ENCODE peak calls at places on chromosome 17, in four cellular contexts. One of them, this sample, is unnamed.

GRCh38 chr17:36544049-36544319 is 735 bp upstream of the GGNBP2 start:
- DNase-seq in GM18507: no peak
- DNase-seq in stimulated activated CD8-positive, alpha-beta memory T cell treated with anti-CD3 and anti-CD28 coated beads, Interleukin-15, amount 100 ng/mL, for 24 hours: no peak
- DNase-seq in memory B cell: no peak
- DNase-seq in this sample: no peak

GRCh38 chr17:8148560-8148959 is 3.6 kb downstream of the PER1 start:
- DNase-seq in memory B cell: no peak
- DNase-seq in GM18507: no peak
- DNase-seq in stimulated activated CD8-positive, alpha-beta memory T cell treated with anti-CD3 and anti-CD28 coated beads, Interleukin-15, amount 100 ng/mL, for 24 hours: no peak
- DNase-seq in this sample: no peak

GRCh38 chr17:28334666-28335200 is 539 bp downstream of the IFT20 start:
- DNase-seq in GM18507: no peak
- DNase-seq in memory B cell: no peak
- DNase-seq in stimulated activated CD8-positive, alpha-beta memory T cell treated with anti-CD3 and anti-CD28 coated beads, Interleukin-15, amount 100 ng/mL, for 24 hours: no peak
- DNase-seq in this sample: no peak

GRCh38 chr17:17833664-17834357 is 3.0 kb downstream of the SREBF1 start:
- DNase-seq in stimulated activated CD8-positive, alpha-beta memory T cell treated with anti-CD3 and anti-CD28 coated beads, Interleukin-15, amount 100 ng/mL, for 24 hours: no peak
- DNase-seq in memory B cell: no peak
- DNase-seq in GM18507: no peak
- DNase-seq in this sample: no peak

GRCh38 chr17:16599537-16599936 is 30.5 kb upstream of the ZNF287 start:
- DNase-seq in stimulated activated CD8-positive, alpha-beta memory T cell treated with anti-CD3 and anti-CD28 coated beads, Interleukin-15, amount 100 ng/mL, for 24 hours: no peak
- DNase-seq in GM18507: no peak
- DNase-seq in memory B cell: no peak
- DNase-seq in this sample: no peak

GRCh38 chr17:32223703-32224102 is 41.9 kb upstream of the RHBDL3 start:
- DNase-seq in GM18507: no peak
- DNase-seq in stimulated activated CD8-positive, alpha-beta memory T cell treated with anti-CD3 and anti-CD28 coated beads, Interleukin-15, amount 100 ng/mL, for 24 hours: no peak
- DNase-seq in memory B cell: no peak
- DNase-seq in this sample: no peak

GRCh38 chr17:76176701-76177574 is 35.9 kb upstream of the FOXJ1 start:
- DNase-seq in stimulated activated CD8-positive, alpha-beta memory T cell treated with anti-CD3 and anti-CD28 coated beads, Interleukin-15, amount 100 ng/mL, for 24 hours: no peak
- DNase-seq in memory B cell: no peak
- DNase-seq in GM18507: no peak
- DNase-seq in this sample: no peak

GRCh38 chr17:70274255-70274654 is 104.9 kb downstream of the KCNJ2 start:
- DNase-seq in memory B cell: no peak
- DNase-seq in stimulated activated CD8-positive, alpha-beta memory T cell treated with anti-CD3 and anti-CD28 coated beads, Interleukin-15, amount 100 ng/mL, for 24 hours: no peak
- DNase-seq in GM18507: no peak
- DNase-seq in this sample: no peak

GRCh38 chr17:17053446-17054379 is 11.5 kb downstream of the MPRIP start:
- DNase-seq in memory B cell: no peak
- DNase-seq in GM18507: no peak
- DNase-seq in stimulated activated CD8-positive, alpha-beta memory T cell treated with anti-CD3 and anti-CD28 coated beads, Interleukin-15, amount 100 ng/mL, for 24 hours: no peak
- DNase-seq in this sample: peak

GRCh38 chr17:66533572-66533971 is 231.2 kb downstream of the PRKCA start:
- DNase-seq in GM18507: no peak
- DNase-seq in memory B cell: no peak
- DNase-seq in stimulated activated CD8-positive, alpha-beta memory T cell treated with anti-CD3 and anti-CD28 coated beads, Interleukin-15, amount 100 ng/mL, for 24 hours: no peak
- DNase-seq in this sample: no peak

GRCh38 chr17:48841395-48841831 is 10.6 kb downstream of the CALCOCO2 start:
- DNase-seq in memory B cell: no peak
- DNase-seq in stimulated activated CD8-positive, alpha-beta memory T cell treated with anti-CD3 and anti-CD28 coated beads, Interleukin-15, amount 100 ng/mL, for 24 hours: no peak
- DNase-seq in GM18507: peak
- DNase-seq in this sample: no peak

GRCh38 chr17:30104575-30105339 is 11.9 kb upstream of the NSRP1 start:
- DNase-seq in stimulated activated CD8-positive, alpha-beta memory T cell treated with anti-CD3 and anti-CD28 coated beads, Interleukin-15, amount 100 ng/mL, for 24 hours: peak
- DNase-seq in GM18507: peak
- DNase-seq in memory B cell: peak
- DNase-seq in this sample: peak

GRCh38 chr17:12979826-12980500 is 37.9 kb downstream of the ELAC2 start:
- DNase-seq in memory B cell: no peak
- DNase-seq in GM18507: no peak
- DNase-seq in stimulated activated CD8-positive, alpha-beta memory T cell treated with anti-CD3 and anti-CD28 coated beads, Interleukin-15, amount 100 ng/mL, for 24 hours: no peak
- DNase-seq in this sample: no peak

GRCh38 chr17:39666231-39666600 is 1.1 kb downstream of the TCAP start:
- DNase-seq in stimulated activated CD8-positive, alpha-beta memory T cell treated with anti-CD3 and anti-CD28 coated beads, Interleukin-15, amount 100 ng/mL, for 24 hours: no peak
- DNase-seq in GM18507: no peak
- DNase-seq in memory B cell: no peak
- DNase-seq in this sample: no peak

GRCh38 chr17:17355426-17355825 is 52.3 kb downstream of the NT5M start:
- DNase-seq in GM18507: no peak
- DNase-seq in memory B cell: no peak
- DNase-seq in stimulated activated CD8-positive, alpha-beta memory T cell treated with anti-CD3 and anti-CD28 coated beads, Interleukin-15, amount 100 ng/mL, for 24 hours: no peak
- DNase-seq in this sample: no peak

GRCh38 chr17:50318551-50319310 is 27.2 kb upstream of the XYLT2 start:
- DNase-seq in GM18507: no peak
- DNase-seq in stimulated activated CD8-positive, alpha-beta memory T cell treated with anti-CD3 and anti-CD28 coated beads, Interleukin-15, amount 100 ng/mL, for 24 hours: no peak
- DNase-seq in memory B cell: no peak
- DNase-seq in this sample: no peak

GRCh38 chr17:72970794-72971512 is 121.5 kb downstream of the SLC39A11 start:
- DNase-seq in GM18507: no peak
- DNase-seq in stimulated activated CD8-positive, alpha-beta memory T cell treated with anti-CD3 and anti-CD28 coated beads, Interleukin-15, amount 100 ng/mL, for 24 hours: no peak
- DNase-seq in memory B cell: no peak
- DNase-seq in this sample: no peak

GRCh38 chr17:924711-925480 is 54.7 kb downstream of the NXN start:
- DNase-seq in GM18507: no peak
- DNase-seq in stimulated activated CD8-positive, alpha-beta memory T cell treated with anti-CD3 and anti-CD28 coated beads, Interleukin-15, amount 100 ng/mL, for 24 hours: no peak
- DNase-seq in memory B cell: no peak
- DNase-seq in this sample: no peak

GRCh38 chr17:7229504-7229903 is 4.8 kb downstream of the DVL2 start:
- DNase-seq in GM18507: no peak
- DNase-seq in stimulated activated CD8-positive, alpha-beta memory T cell treated with anti-CD3 and anti-CD28 coated beads, Interleukin-15, amount 100 ng/mL, for 24 hours: no peak
- DNase-seq in memory B cell: no peak
- DNase-seq in this sample: no peak

GRCh38 chr17:73318861-73319260 is 7.1 kb upstream of the CDC42EP4 start:
- DNase-seq in GM18507: no peak
- DNase-seq in stimulated activated CD8-positive, alpha-beta memory T cell treated with anti-CD3 and anti-CD28 coated beads, Interleukin-15, amount 100 ng/mL, for 24 hours: no peak
- DNase-seq in memory B cell: no peak
- DNase-seq in this sample: no peak

GRCh38 chr17:80119271-80119791 is 17.9 kb downstream of the GAA start:
- DNase-seq in memory B cell: no peak
- DNase-seq in stimulated activated CD8-positive, alpha-beta memory T cell treated with anti-CD3 and anti-CD28 coated beads, Interleukin-15, amount 100 ng/mL, for 24 hours: no peak
- DNase-seq in GM18507: no peak
- DNase-seq in this sample: no peak

GRCh38 chr17:4551141-4551540 is 4.0 kb downstream of the MYBBP1A start:
- DNase-seq in GM18507: no peak
- DNase-seq in stimulated activated CD8-positive, alpha-beta memory T cell treated with anti-CD3 and anti-CD28 coated beads, Interleukin-15, amount 100 ng/mL, for 24 hours: no peak
- DNase-seq in memory B cell: no peak
- DNase-seq in this sample: no peak

GRCh38 chr17:76446449-76447231 is 6.3 kb downstream of the UBE2O start:
- DNase-seq in memory B cell: no peak
- DNase-seq in stimulated activated CD8-positive, alpha-beta memory T cell treated with anti-CD3 and anti-CD28 coated beads, Interleukin-15, amount 100 ng/mL, for 24 hours: no peak
- DNase-seq in GM18507: no peak
- DNase-seq in this sample: no peak

GRCh38 chr17:11880714-11881113 is 116.6 kb downstream of the ZNF18 start:
- DNase-seq in stimulated activated CD8-positive, alpha-beta memory T cell treated with anti-CD3 and anti-CD28 coated beads, Interleukin-15, amount 100 ng/mL, for 24 hours: no peak
- DNase-seq in GM18507: no peak
- DNase-seq in memory B cell: no peak
- DNase-seq in this sample: no peak

GRCh38 chr17:74161501-74161850 is 42.0 kb upstream of the RPL38 start:
- DNase-seq in stimulated activated CD8-positive, alpha-beta memory T cell treated with anti-CD3 and anti-CD28 coated beads, Interleukin-15, amount 100 ng/mL, for 24 hours: no peak
- DNase-seq in GM18507: no peak
- DNase-seq in memory B cell: no peak
- DNase-seq in this sample: no peak

GRCh38 chr17:67359960-67360817 is 6.2 kb downstream of the PSMD12 start:
- DNase-seq in memory B cell: no peak
- DNase-seq in GM18507: no peak
- DNase-seq in stimulated activated CD8-positive, alpha-beta memory T cell treated with anti-CD3 and anti-CD28 coated beads, Interleukin-15, amount 100 ng/mL, for 24 hours: no peak
- DNase-seq in this sample: no peak

GRCh38 chr17:45332989-45333701 is 16.3 kb upstream of the MAP3K14 start:
- DNase-seq in memory B cell: no peak
- DNase-seq in GM18507: no peak
- DNase-seq in stimulated activated CD8-positive, alpha-beta memory T cell treated with anti-CD3 and anti-CD28 coated beads, Interleukin-15, amount 100 ng/mL, for 24 hours: no peak
- DNase-seq in this sample: no peak

GRCh38 chr17:13230350-13230900 is 212.6 kb upstream of the ELAC2 start:
- DNase-seq in memory B cell: no peak
- DNase-seq in GM18507: no peak
- DNase-seq in stimulated activated CD8-positive, alpha-beta memory T cell treated with anti-CD3 and anti-CD28 coated beads, Interleukin-15, amount 100 ng/mL, for 24 hours: no peak
- DNase-seq in this sample: no peak

GRCh38 chr17:4032245-4032644 is 68.0 kb upstream of the ATP2A3 start:
- DNase-seq in memory B cell: no peak
- DNase-seq in stimulated activated CD8-positive, alpha-beta memory T cell treated with anti-CD3 and anti-CD28 coated beads, Interleukin-15, amount 100 ng/mL, for 24 hours: no peak
- DNase-seq in GM18507: no peak
- DNase-seq in this sample: no peak

GRCh38 chr17:73191443-73192218 is 1.2 kb upstream of the COG1 start:
- DNase-seq in GM18507: peak
- DNase-seq in stimulated activated CD8-positive, alpha-beta memory T cell treated with anti-CD3 and anti-CD28 coated beads, Interleukin-15, amount 100 ng/mL, for 24 hours: no peak
- DNase-seq in memory B cell: peak
- DNase-seq in this sample: no peak

GRCh38 chr17:6374761-6375312 is 60.1 kb downstream of the AIPL1 start:
- DNase-seq in memory B cell: no peak
- DNase-seq in GM18507: no peak
- DNase-seq in stimulated activated CD8-positive, alpha-beta memory T cell treated with anti-CD3 and anti-CD28 coated beads, Interleukin-15, amount 100 ng/mL, for 24 hours: peak
- DNase-seq in this sample: no peak

GRCh38 chr17:8300629-8301242 is 5.5 kb upstream of the SLC25A35 start:
- DNase-seq in GM18507: peak
- DNase-seq in stimulated activated CD8-positive, alpha-beta memory T cell treated with anti-CD3 and anti-CD28 coated beads, Interleukin-15, amount 100 ng/mL, for 24 hours: no peak
- DNase-seq in memory B cell: peak
- DNase-seq in this sample: no peak

GRCh38 chr17:27384261-27384701 is 72.0 kb upstream of the KSR1 start:
- DNase-seq in GM18507: no peak
- DNase-seq in memory B cell: no peak
- DNase-seq in stimulated activated CD8-positive, alpha-beta memory T cell treated with anti-CD3 and anti-CD28 coated beads, Interleukin-15, amount 100 ng/mL, for 24 hours: no peak
- DNase-seq in this sample: no peak

GRCh38 chr17:41769346-41769862 is 17.1 kb downstream of the JUP start:
- DNase-seq in stimulated activated CD8-positive, alpha-beta memory T cell treated with anti-CD3 and anti-CD28 coated beads, Interleukin-15, amount 100 ng/mL, for 24 hours: no peak
- DNase-seq in memory B cell: no peak
- DNase-seq in GM18507: no peak
- DNase-seq in this sample: no peak

GRCh38 chr17:830381-830780 is 48.2 kb downstream of the MRM3 start:
- DNase-seq in memory B cell: no peak
- DNase-seq in stimulated activated CD8-positive, alpha-beta memory T cell treated with anti-CD3 and anti-CD28 coated beads, Interleukin-15, amount 100 ng/mL, for 24 hours: no peak
- DNase-seq in GM18507: no peak
- DNase-seq in this sample: no peak

GRCh38 chr17:46154151-46154816 is 38.9 kb downstream of the KANSL1 start:
- DNase-seq in memory B cell: no peak
- DNase-seq in stimulated activated CD8-positive, alpha-beta memory T cell treated with anti-CD3 and anti-CD28 coated beads, Interleukin-15, amount 100 ng/mL, for 24 hours: no peak
- DNase-seq in GM18507: no peak
- DNase-seq in this sample: no peak

GRCh38 chr17:19727466-19728113 is 11.2 kb upstream of the SLC47A2 start:
- DNase-seq in memory B cell: no peak
- DNase-seq in GM18507: no peak
- DNase-seq in stimulated activated CD8-positive, alpha-beta memory T cell treated with anti-CD3 and anti-CD28 coated beads, Interleukin-15, amount 100 ng/mL, for 24 hours: no peak
- DNase-seq in this sample: no peak

GRCh38 chr17:11608396-11608795 is 10.1 kb downstream of the DNAH9 start:
- DNase-seq in memory B cell: no peak
- DNase-seq in GM18507: no peak
- DNase-seq in stimulated activated CD8-positive, alpha-beta memory T cell treated with anti-CD3 and anti-CD28 coated beads, Interleukin-15, amount 100 ng/mL, for 24 hours: no peak
- DNase-seq in this sample: no peak

GRCh38 chr17:40900819-40901356 is 15.8 kb upstream of the KRT20 start:
- DNase-seq in memory B cell: no peak
- DNase-seq in GM18507: no peak
- DNase-seq in stimulated activated CD8-positive, alpha-beta memory T cell treated with anti-CD3 and anti-CD28 coated beads, Interleukin-15, amount 100 ng/mL, for 24 hours: no peak
- DNase-seq in this sample: no peak